ENCODE peak calls at places on chromosomes 7 and 10, in nine cellular contexts. One of them, this sample, is unnamed.

GRCh38 chr10:132918617-132919373 is 23.6 kb downstream of the CFAP46 start:
- DNase-seq in Kasumi-1: no peak
- DNase-seq in heart left ventricle: no peak
- DNase-seq in HEK293T: no peak
- DNase-seq in endothelial cell: no peak
- DNase-seq in non-pigmented ciliary epithelial cell: no peak
- DNase-seq in ELF-1: no peak
- DNase-seq in GM10248: no peak
- DNase-seq in Peyer's patch: no peak
- DNase-seq in this sample: no peak

GRCh38 chr7:35593896-35594295 is 101.0 kb downstream of the HERPUD2 start:
- DNase-seq in non-pigmented ciliary epithelial cell: no peak
- DNase-seq in Kasumi-1: peak; percentile 21
- DNase-seq in heart left ventricle: no peak
- DNase-seq in ELF-1: peak; percentile 42
- DNase-seq in endothelial cell: peak; percentile 47
- DNase-seq in Peyer's patch: no peak
- DNase-seq in HEK293T: peak; percentile 50
- DNase-seq in GM10248: peak; percentile 30
- DNase-seq in this sample: peak; percentile 67

GRCh38 chr7:101913876-101914275 is 96.5 kb downstream of the CUX1 start:
- DNase-seq in Kasumi-1: peak; percentile 28
- DNase-seq in heart left ventricle: no peak
- DNase-seq in GM10248: no peak
- DNase-seq in ELF-1: no peak
- DNase-seq in HEK293T: no peak
- DNase-seq in Peyer's patch: no peak
- DNase-seq in non-pigmented ciliary epithelial cell: no peak
- DNase-seq in endothelial cell: no peak
- DNase-seq in this sample: no peak

GRCh38 chr7:87032604-87033003 is 26.9 kb downstream of the ELAPOR2 start:
- DNase-seq in endothelial cell: no peak
- DNase-seq in Peyer's patch: no peak
- DNase-seq in non-pigmented ciliary epithelial cell: no peak
- DNase-seq in GM10248: no peak
- DNase-seq in ELF-1: no peak
- DNase-seq in Kasumi-1: no peak
- DNase-seq in HEK293T: no peak
- DNase-seq in heart left ventricle: no peak
- DNase-seq in this sample: no peak

GRCh38 chr10:75038335-75038734 is 73.1 kb upstream of the SAMD8 start:
- DNase-seq in Peyer's patch: no peak
- DNase-seq in Kasumi-1: no peak
- DNase-seq in HEK293T: no peak
- DNase-seq in GM10248: no peak
- DNase-seq in heart left ventricle: peak; percentile 69
- DNase-seq in non-pigmented ciliary epithelial cell: peak; percentile 20
- DNase-seq in endothelial cell: no peak
- DNase-seq in ELF-1: peak; percentile 28
- DNase-seq in this sample: no peak

GRCh38 chr10:79044846-79045245 is 23.9 kb upstream of the ZMIZ1 start:
- DNase-seq in heart left ventricle: peak; percentile 16
- DNase-seq in GM10248: no peak
- DNase-seq in non-pigmented ciliary epithelial cell: no peak
- DNase-seq in Kasumi-1: no peak
- DNase-seq in HEK293T: no peak
- DNase-seq in ELF-1: no peak
- DNase-seq in Peyer's patch: peak; percentile 25
- DNase-seq in endothelial cell: no peak
- DNase-seq in this sample: no peak

GRCh38 chr10:121222842-121223241 is 371.7 kb downstream of the WDR11 start:
- DNase-seq in heart left ventricle: no peak
- DNase-seq in endothelial cell: no peak
- DNase-seq in Peyer's patch: no peak
- DNase-seq in HEK293T: no peak
- DNase-seq in Kasumi-1: no peak
- DNase-seq in non-pigmented ciliary epithelial cell: no peak
- DNase-seq in GM10248: no peak
- DNase-seq in ELF-1: no peak
- DNase-seq in this sample: no peak

GRCh38 chr10:68106656-68107055 is 2.6 kb upstream of the MYPN start:
- DNase-seq in heart left ventricle: no peak
- DNase-seq in non-pigmented ciliary epithelial cell: peak; percentile 83
- DNase-seq in Kasumi-1: no peak
- DNase-seq in Peyer's patch: no peak
- DNase-seq in endothelial cell: no peak
- DNase-seq in ELF-1: no peak
- DNase-seq in HEK293T: no peak
- DNase-seq in GM10248: no peak
- DNase-seq in this sample: no peak

GRCh38 chr10:9853405-9854010 is 1164.2 kb upstream of the CELF2 start:
- DNase-seq in non-pigmented ciliary epithelial cell: no peak
- DNase-seq in endothelial cell: no peak
- DNase-seq in HEK293T: no peak
- DNase-seq in Kasumi-1: no peak
- DNase-seq in heart left ventricle: no peak
- DNase-seq in ELF-1: no peak
- DNase-seq in GM10248: no peak
- DNase-seq in Peyer's patch: no peak
- DNase-seq in this sample: no peak

GRCh38 chr7:117143580-117143979 is 179.3 kb downstream of the WNT2 start:
- DNase-seq in heart left ventricle: no peak
- DNase-seq in endothelial cell: no peak
- DNase-seq in non-pigmented ciliary epithelial cell: no peak
- DNase-seq in HEK293T: no peak
- DNase-seq in GM10248: no peak
- DNase-seq in Peyer's patch: no peak
- DNase-seq in ELF-1: no peak
- DNase-seq in Kasumi-1: no peak
- DNase-seq in this sample: no peak

GRCh38 chr7:91850455-91850854 is 30.0 kb downstream of the MTERF1 start:
- DNase-seq in Kasumi-1: no peak
- DNase-seq in Peyer's patch: no peak
- DNase-seq in heart left ventricle: no peak
- DNase-seq in HEK293T: no peak
- DNase-seq in non-pigmented ciliary epithelial cell: peak; percentile 17
- DNase-seq in endothelial cell: no peak
- DNase-seq in GM10248: no peak
- DNase-seq in ELF-1: no peak
- DNase-seq in this sample: no peak

GRCh38 chr7:47069385-47070076 is 512.4 kb downstream of the TNS3 start:
- DNase-seq in endothelial cell: no peak
- DNase-seq in Peyer's patch: no peak
- DNase-seq in ELF-1: no peak
- DNase-seq in non-pigmented ciliary epithelial cell: no peak
- DNase-seq in heart left ventricle: no peak
- DNase-seq in Kasumi-1: no peak
- DNase-seq in GM10248: no peak
- DNase-seq in HEK293T: no peak
- DNase-seq in this sample: no peak

GRCh38 chr10:114575417-114576131 is 82.5 kb downstream of the ABLIM1 start:
- DNase-seq in endothelial cell: no peak
- DNase-seq in Peyer's patch: no peak
- DNase-seq in HEK293T: no peak
- DNase-seq in non-pigmented ciliary epithelial cell: no peak
- DNase-seq in Kasumi-1: no peak
- DNase-seq in ELF-1: no peak
- DNase-seq in heart left ventricle: no peak
- DNase-seq in GM10248: no peak
- DNase-seq in this sample: no peak

GRCh38 chr10:13056461-13057077 is 43.4 kb upstream of the OPTN start:
- DNase-seq in non-pigmented ciliary epithelial cell: no peak
- DNase-seq in endothelial cell: peak; percentile 19
- DNase-seq in Kasumi-1: no peak
- DNase-seq in GM10248: no peak
- DNase-seq in heart left ventricle: no peak
- DNase-seq in ELF-1: no peak
- DNase-seq in Peyer's patch: no peak
- DNase-seq in HEK293T: peak; percentile 59
- DNase-seq in this sample: peak; percentile 21

GRCh38 chr7:77760809-77761453 is 37.3 kb downstream of the TMEM60 start:
- DNase-seq in heart left ventricle: no peak
- DNase-seq in non-pigmented ciliary epithelial cell: no peak
- DNase-seq in GM10248: no peak
- DNase-seq in ELF-1: no peak
- DNase-seq in HEK293T: no peak
- DNase-seq in endothelial cell: no peak
- DNase-seq in Peyer's patch: no peak
- DNase-seq in Kasumi-1: peak; percentile 26
- DNase-seq in this sample: no peak

GRCh38 chr10:131899116-131899690 is 1.6 kb upstream of the PPP2R2D start:
- DNase-seq in endothelial cell: no peak
- DNase-seq in HEK293T: no peak
- DNase-seq in Kasumi-1: no peak
- DNase-seq in GM10248: no peak
- DNase-seq in heart left ventricle: no peak
- DNase-seq in Peyer's patch: peak; percentile 47
- DNase-seq in ELF-1: no peak
- DNase-seq in non-pigmented ciliary epithelial cell: no peak
- DNase-seq in this sample: no peak

This sample was measured in HAP-1.